ENCODE peak calls at places on chromosomes 5 and 9, in ten cellular contexts. B is RPMI7951; R is IMR-90; C is omental fat pad; L is SW480; F is endodermal cell; V is stimulated activated CD4-positive, alpha-beta T cell treated with anti-CD3 and anti-CD28 coated beads, Interleukin-15, amount 100 ng/mL, for 24 hours; E is RCC 7860; J is stimulated activated CD8-positive, alpha-beta memory T cell treated with anti-CD3 and anti-CD28 coated beads, Interleukin-15, amount 100 ng/mL, for 48 hours; I is foreskin keratinocyte. W is an unnamed sample.

GRCh38 chr9:97935291-97935690 is 2.7 kb downstream of the HEMGN start:
- DNase-seq in B (no peak), R (no peak), C (no peak), L (no peak), F (no peak), V (no peak), E (no peak), J (no peak), I (no peak), W (no peak)

GRCh38 chr5:113330533-113331200 is 104.1 kb downstream of the TSSK1B start:
- DNase-seq in B (peak; percentile 68), R (peak; percentile 60), C (no peak), L (peak; percentile 68), F (no peak), V (no peak), E (peak; percentile 59), J (no peak), I (peak; percentile 41), W (peak; percentile 18)

GRCh38 chr9:126773004-126773607 is 31.7 kb upstream of the ZBTB43 start:
- DNase-seq in B (peak; percentile 24), R (peak; percentile 16), C (no peak), L (peak; percentile 32), F (peak; percentile 85), V (peak; percentile 17), E (no peak), J (no peak), I (no peak), W (no peak)

GRCh38 chr5:17180330-17180843 is 37.0 kb upstream of the BASP1 start:
- DNase-seq in B (no peak), R (no peak), C (no peak), L (no peak), F (peak; percentile 61), V (no peak), E (no peak), J (no peak), I (peak; percentile 52), W (no peak)

GRCh38 chr5:93421987-93422391 is 159.0 kb downstream of the NR2F1-AS1 start:
- DNase-seq in B (no peak), R (no peak), C (no peak), L (no peak), F (peak; percentile 75), V (no peak), E (no peak), J (no peak), I (peak; percentile 22), W (no peak)

GRCh38 chr5:173925449-173926071 is 37.4 kb downstream of the CPEB4 start:
- DNase-seq in B (peak; percentile 52), R (peak; percentile 57), C (no peak), L (peak; percentile 22), F (no peak), V (peak; percentile 46), E (no peak), J (no peak), I (no peak), W (peak; percentile 69)

GRCh38 chr9:3027260-3027659 is 183.4 kb upstream of the PUM3 start:
- DNase-seq in B (no peak), R (no peak), C (no peak), L (no peak), F (no peak), V (no peak), E (no peak), J (no peak), I (no peak), W (no peak)

GRCh38 chr9:121269030-121269887 is 1.3 kb downstream of the GSN start:
- DNase-seq in B (peak; percentile 77), R (no peak), C (no peak), L (no peak), F (peak; percentile 71), V (no peak), E (no peak), J (no peak), I (no peak), W (peak; percentile 30)

W was measured in Calu3.